ENCODE peak calls at places on chromosomes 7 and 10, in four cellular contexts. W is GM12865, K is cardiac muscle cell, F is GM23248. G is an unnamed sample.

GRCh38 chr10:35368485-35369048 is 32.3 kb downstream of the CCNY start:
- DNase-seq in W (no peak), K (no peak), F (no peak), G (no peak)

GRCh38 chr10:92801978-92802872 is 46.1 kb upstream of the EXOC6 start:
- DNase-seq in W (peak; percentile 29), K (no peak), F (no peak), G (no peak)

GRCh38 chr10:91552706-91553105 is 80.2 kb downstream of the PPP1R3C start:
- DNase-seq in W (no peak), K (peak; percentile 50), F (peak; percentile 37), G (no peak)

GRCh38 chr10:60480865-60481563 is 91.3 kb upstream of the ANK3 start:
- DNase-seq in W (no peak), K (no peak), F (peak; percentile 87), G (peak; percentile 82)

GRCh38 chr7:123492485-123492884 is 41.9 kb downstream of the IQUB start:
- DNase-seq in W (peak; percentile 8), K (no peak), F (peak; percentile 19), G (peak; percentile 10)

GRCh38 chr10:7410800-7411670 is at the start of gene SFMBT2:
- DNase-seq in W (peak; percentile 85), K (peak; percentile 78), F (peak; percentile 77), G (peak; percentile 77)

GRCh38 chr7:24057243-24057642 is 226.7 kb upstream of the NPY start:
- DNase-seq in W (no peak), K (no peak), F (no peak), G (no peak)

GRCh38 chr7:111736475-111736874 is 174.2 kb upstream of the IMMP2L start:
- DNase-seq in W (no peak), K (no peak), F (peak; percentile 42), G (no peak)

GRCh38 chr10:75304740-75305380 is 69.1 kb upstream of the COMTD1 start:
- DNase-seq in W (no peak), K (no peak), F (no peak), G (no peak)

GRCh38 chr7:157840913-157841756 is 504.3 kb downstream of the DNAJB6 start:
- DNase-seq in W (no peak), K (peak; percentile 12), F (no peak), G (no peak)

GRCh38 chr10:61000769-61001730 is 57.1 kb upstream of the RHOBTB1 start:
- DNase-seq in W (no peak), K (peak; percentile 66), F (peak; percentile 28), G (peak; percentile 43)

GRCh38 chr10:63675171-63675570 is 154.0 kb downstream of the REEP3 start:
- DNase-seq in W (no peak), K (no peak), F (peak; percentile 46), G (no peak)

GRCh38 chr10:128419466-128420019 is 293.3 kb upstream of the MKI67 start:
- DNase-seq in W (no peak), K (no peak), F (no peak), G (peak; percentile 32)

GRCh38 chr10:95384011-95384704 is 93.4 kb upstream of the PDLIM1 start:
- DNase-seq in W (no peak), K (no peak), F (no peak), G (no peak)

GRCh38 chr10:50855015-50855414 is 30.4 kb downstream of the A1CF start:
- DNase-seq in W (no peak), K (no peak), F (no peak), G (no peak)

GRCh38 chr7:28773423-28774129 is 184.6 kb downstream of the TRIL start:
- DNase-seq in W (no peak), K (no peak), F (no peak), G (no peak)

GRCh38 chr7:133633055-133633454 is 380.2 kb downstream of the EXOC4 start:
- DNase-seq in W (no peak), K (no peak), F (peak; percentile 63), G (peak; percentile 51)

GRCh38 chr7:44515595-44516268 is 25.3 kb upstream of the NUDCD3 start:
- DNase-seq in W (no peak), K (no peak), F (peak; percentile 25), G (no peak)

GRCh38 chr10:129495697-129496096 is 28.7 kb downstream of the MGMT start:
- DNase-seq in W (no peak), K (peak; percentile 19), F (no peak), G (no peak)

GRCh38 chr10:97711640-97712267 is 1.8 kb upstream of the MARVELD1 start:
- DNase-seq in W (no peak), K (no peak), F (peak; percentile 24), G (no peak)

GRCh38 chr7:18890134-18890533 is 227.3 kb downstream of the TWIST1 start:
- DNase-seq in W (no peak), K (no peak), F (peak; percentile 85), G (peak; percentile 70)

GRCh38 chr7:121604627-121605296 is 208.7 kb upstream of the FAM3C start:
- DNase-seq in W (no peak), K (no peak), F (peak; percentile 39), G (peak; percentile 32)

GRCh38 chr7:87599336-87599735 is 1.3 kb downstream of the ABCB1 start:
- DNase-seq in W (peak; percentile 91), K (no peak), F (no peak), G (no peak)

GRCh38 chr7:138449580-138449979 is 10.5 kb upstream of the TRIM24 start:
- DNase-seq in W (peak; percentile 29), K (no peak), F (no peak), G (peak; percentile 49)

GRCh38 chr10:34319197-34319846 is 495.8 kb downstream of the PARD3 start:
- DNase-seq in W (no peak), K (peak; percentile 11), F (peak; percentile 96), G (peak; percentile 56)

GRCh38 chr7:64876792-64877713 is 26.0 kb upstream of the ZNF273 start:
- DNase-seq in W (no peak), K (peak; percentile 76), F (peak; percentile 41), G (peak; percentile 43)

GRCh38 chr10:11150255-11150731 is 132.6 kb downstream of the CELF2 start:
- DNase-seq in W (peak; percentile 51), K (no peak), F (no peak), G (no peak)

GRCh38 chr10:11148638-11149037 is 131.0 kb downstream of the CELF2 start:
- DNase-seq in W (no peak), K (peak; percentile 36), F (no peak), G (no peak)

GRCh38 chr10:11149499-11149898 is 131.8 kb downstream of the CELF2 start:
- DNase-seq in W (no peak), K (no peak), F (no peak), G (no peak)

GRCh38 chr10:11152801-11153200 is 135.1 kb downstream of the CELF2 start:
- DNase-seq in W (no peak), K (no peak), F (no peak), G (no peak)

DNA sequence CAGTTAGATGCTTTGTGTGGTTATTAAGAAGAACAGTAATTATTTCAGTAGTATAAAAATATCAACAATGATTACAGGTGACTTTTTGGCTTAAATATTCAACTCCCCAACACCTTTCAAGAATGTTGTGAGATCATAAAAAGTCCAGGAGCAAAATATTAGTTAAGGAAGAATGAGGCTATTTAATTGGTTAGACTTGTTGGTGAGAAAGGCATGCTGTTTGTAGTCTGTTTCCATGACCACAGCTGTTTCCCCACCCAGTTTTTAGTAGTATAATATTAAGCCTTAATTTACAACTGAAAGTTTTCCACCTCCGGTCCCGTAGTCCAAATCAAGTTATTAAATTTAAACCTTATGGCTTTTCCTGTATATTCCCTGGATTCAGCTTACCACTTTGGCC is 133.2 kb downstream of the CELF2 start:
- DNase-seq in W (no peak), K (no peak), F (no peak), G (no peak)
- H3K4me3 ChIP-seq in W (no peak overlapping the region), K (no peak overlapping the region), F (no peak overlapping the region), G (no peak overlapping the region)

DNA sequence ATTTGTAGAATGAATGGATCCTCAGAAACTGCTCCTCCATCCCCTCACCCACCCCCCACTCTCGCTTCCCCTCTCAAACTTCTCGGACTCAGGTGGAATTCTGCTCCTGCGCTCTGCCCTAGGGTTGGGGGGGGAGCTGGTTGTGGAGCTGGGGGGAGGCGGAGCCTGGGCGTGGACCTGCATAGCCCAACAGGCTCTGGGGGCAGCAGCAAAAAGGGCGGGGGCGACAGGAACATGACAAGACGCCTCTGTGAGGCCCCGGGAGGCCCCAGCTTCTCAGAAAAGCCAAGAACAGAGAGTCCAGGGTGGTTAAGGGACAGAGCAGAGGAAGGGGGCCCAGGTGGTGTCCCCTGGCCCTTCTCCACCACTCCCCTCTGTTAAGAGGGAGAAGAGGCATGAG is 3.5 kb downstream of the TSC22D4 start:
- DNase-seq in W (peak; percentile 39), K (peak; percentile 71), F (no peak), G (no peak)
- H3K4me3 ChIP-seq in W (peak overlapping the region; percentile 64), K (peak overlapping the region; percentile 89), F (no peak overlapping the region), G (peak overlapping the region; percentile 87)

GRCh38 chr10:484441-484924 is 205.0 kb downstream of the DIP2C start:
- DNase-seq in W (peak; percentile 62), K (peak; percentile 15), F (peak; percentile 71), G (peak; percentile 92)
- H3K4me3 ChIP-seq in W (peak overlapping the region; percentile 75), K (no peak overlapping the region), F (peak overlapping the region; percentile 70), G (peak overlapping the region; percentile 50)

DNA sequence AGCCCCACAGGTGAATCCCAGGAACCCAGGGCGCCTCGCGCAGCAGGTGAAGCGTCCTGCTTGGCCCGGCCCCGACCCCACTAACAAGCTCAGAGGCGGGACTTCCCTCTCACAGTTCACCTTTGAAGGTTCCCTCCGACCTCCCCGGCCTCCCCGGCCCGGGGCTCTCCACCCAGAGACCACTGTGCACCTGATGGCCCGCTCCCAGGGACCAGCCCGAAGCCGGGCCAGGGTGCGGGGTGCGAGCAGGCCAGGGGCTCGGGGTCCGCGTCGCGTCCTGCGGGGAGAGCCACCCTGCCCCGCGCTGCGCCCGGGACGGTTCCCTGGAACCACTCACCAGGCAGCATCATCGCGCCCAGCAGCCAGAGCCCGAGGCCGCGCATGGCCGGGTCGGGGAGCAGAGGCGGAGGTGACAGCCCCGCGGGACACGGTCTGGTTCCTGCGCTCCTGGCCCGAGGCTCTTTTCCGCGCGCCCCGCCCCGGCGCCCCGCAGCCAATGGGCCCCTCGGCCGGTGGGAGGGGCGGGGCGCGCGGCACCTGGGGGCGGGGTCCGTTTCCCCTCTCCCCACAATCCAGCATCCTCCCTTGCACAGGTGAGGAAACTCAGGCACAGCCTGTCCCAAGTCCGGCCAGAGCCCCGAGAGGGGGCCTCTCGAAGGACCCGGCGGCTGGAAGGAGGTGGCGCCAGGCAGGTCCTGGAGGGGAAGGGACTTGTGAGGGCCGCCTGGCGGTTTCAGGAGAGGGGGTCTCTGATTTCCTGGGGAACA is at the start of gene ADAM8:
- DNase-seq in W (peak; percentile 78), K (peak; percentile 64), F (peak; percentile 59), G (no peak)
- H3K4me3 ChIP-seq in W (peak within 1 kb of the TSS; percentile 89), K (peak within 1 kb of the TSS; percentile 7), F (peak within 1 kb of the TSS; percentile 29), G (no peak within 1 kb of the TSS)

DNA sequence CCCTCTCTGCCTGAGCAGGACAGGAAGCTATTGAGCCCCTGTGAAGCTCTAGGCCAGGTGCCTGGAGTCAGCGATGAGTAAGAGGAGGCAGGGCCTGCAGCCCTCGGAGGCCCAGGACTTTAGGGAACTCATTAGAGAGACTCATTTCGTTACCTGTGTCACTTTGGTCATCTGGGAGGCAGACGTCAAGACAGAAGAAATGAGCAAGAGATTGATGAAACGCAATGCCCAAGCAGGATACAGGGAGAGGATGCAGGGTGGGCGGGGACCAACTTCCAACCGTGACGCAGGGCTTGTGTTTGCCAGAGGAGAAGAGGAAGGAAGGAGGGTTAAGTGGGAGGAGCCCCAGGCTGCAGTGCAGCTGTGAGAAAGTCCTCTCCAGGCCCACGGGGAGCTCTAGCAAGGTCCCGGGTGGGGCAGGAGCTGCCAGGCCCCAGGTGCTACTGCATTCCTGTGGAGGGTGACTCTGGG is 26.4 kb upstream of the GNA12 start:
- DNase-seq in W (peak; percentile 34), K (no peak), F (peak; percentile 69), G (peak; percentile 62)
- H3K4me3 ChIP-seq in W (no peak overlapping the region), K (no peak overlapping the region), F (no peak overlapping the region), G (no peak overlapping the region)

GRCh38 chr7:90180011-90180585 is 25.8 kb downstream of the STEAP1 start:
- DNase-seq in W (peak; percentile 18), K (no peak), F (peak; percentile 54), G (peak; percentile 53)
- H3K4me3 ChIP-seq in W (no peak overlapping the region), K (no peak overlapping the region), F (peak overlapping the region; percentile 9), G (peak overlapping the region; percentile 8)